ENCODE peak calls at places on chromosomes 2 and 18, in six cellular contexts. G is endothelial cell, K is epithelial cell of esophagus, U is HTR-8/SVneo, B is naive B cell, C is substantia nigra. D is an unnamed sample.

GRCh38 chr2:167294031-167294774 is 405.9 kb downstream of the XIRP2 start:
- DNase-seq in K (peak), U (no peak), G (peak), B (no peak), C (no peak), D (peak)

GRCh38 chr2:172693037-172693436 is 42.6 kb upstream of the RAPGEF4 start:
- DNase-seq in K (peak), G (no peak), C (no peak), B (no peak), U (peak), D (peak)

GRCh38 chr2:42045956-42046748 is 1.7 kb upstream of the PKDCC start:
- DNase-seq in C (no peak), K (no peak), U (no peak), B (no peak), G (no peak), D (no peak)

GRCh38 chr18:63454497-63454896 is 22.3 kb upstream of the SERPINB5 start:
- DNase-seq in K (peak), U (peak), G (no peak), C (no peak), B (no peak), D (no peak)

GRCh38 chr2:18345848-18346247 is 214.6 kb downstream of the RDH14 start:
- DNase-seq in C (no peak), K (peak), B (no peak), U (no peak), G (no peak), D (no peak)

GRCh38 chr18:5455644-5456043 is 88.2 kb downstream of the EPB41L3 start:
- DNase-seq in B (no peak), C (no peak), G (no peak), K (peak), U (peak), D (no peak)

GRCh38 chr2:109403841-109404201 is 209.9 kb downstream of the SEPTIN10 start:
- DNase-seq in B (no peak), K (peak), C (no peak), G (no peak), U (no peak), D (no peak)

GRCh38 chr2:148503511-148503910 is 141.0 kb upstream of the EPC2 start:
- DNase-seq in K (no peak), G (no peak), C (no peak), U (no peak), B (no peak), D (no peak)

GRCh38 chr2:39141346-39142011 is 20.6 kb upstream of the SOS1 start:
- DNase-seq in B (peak), U (no peak), G (no peak), C (no peak), K (no peak), D (no peak)

GRCh38 chr2:55500025-55500424 is 19.5 kb upstream of the CFAP36 start:
- DNase-seq in G (no peak), B (no peak), K (peak), C (no peak), U (peak), D (no peak)

GRCh38 chr2:108268001-108268400 is 20.7 kb upstream of the SULT1C2 start:
- DNase-seq in G (no peak), C (no peak), K (peak), U (no peak), B (no peak), D (no peak)

GRCh38 chr2:151669585-151670081 is 64.6 kb downstream of the NEB start:
- DNase-seq in U (no peak), G (no peak), B (no peak), K (peak), C (no peak), D (no peak)

GRCh38 chr2:162710282-162710891 is 128.2 kb downstream of the KCNH7 start:
- DNase-seq in K (peak), B (no peak), U (no peak), G (no peak), C (no peak), D (no peak)

GRCh38 chr2:95670167-95670566 is 78.4 kb downstream of the TRIM43 start:
- DNase-seq in C (no peak), G (no peak), U (no peak), K (no peak), B (no peak), D (no peak)

GRCh38 chr2:143428700-143429099 is 299.5 kb downstream of the ARHGAP15 start:
- DNase-seq in K (peak), U (no peak), C (no peak), B (no peak), G (no peak), D (no peak)

GRCh38 chr2:165436559-165436958 is 32.9 kb upstream of the CSRNP3 start:
- DNase-seq in B (no peak), G (no peak), C (no peak), U (no peak), K (no peak), D (no peak)

GRCh38 chr2:232132179-232132578 is 170.7 kb downstream of the DIS3L2 start:
- DNase-seq in U (no peak), B (no peak), G (no peak), C (no peak), K (peak), D (no peak)

D was measured in psoas muscle.